ENCODE peak calls at places on chromosomes 13 and 19, in eight cellular contexts. B, O, P, W, Q, Y, F and N are unnamed samples.

GRCh38 chr19:18438331-18439024 is 545 bp upstream of the ISYNA1 start:
- DNase-seq in B (peak), O (no peak), P (peak), W (peak), Q (no peak), Y (no peak), F (no peak), N (no peak)

GRCh38 chr19:49403404-49404187 is 15.5 kb downstream of the KASH5 start:
- DNase-seq in B (no peak), O (no peak), P (peak), W (no peak), Q (no peak), Y (no peak), F (no peak), N (no peak)

GRCh38 chr13:39493966-39494365 is 109.0 kb downstream of the LHFPL6 start:
- DNase-seq in B (no peak), O (no peak), P (no peak), W (no peak), Q (peak), Y (no peak), F (no peak), N (no peak)

GRCh38 chr19:10227215-10227971 is 3.7 kb downstream of the S1PR2 start:
- DNase-seq in B (peak), O (no peak), P (no peak), W (peak), Q (no peak), Y (no peak), F (no peak), N (no peak)

GRCh38 chr13:110454227-110454859 is 107.2 kb downstream of the RAB20 start:
- DNase-seq in B (no peak), O (no peak), P (no peak), W (no peak), Q (no peak), Y (no peak), F (no peak), N (no peak)

GRCh38 chr19:49766007-49766937 is 529 bp upstream of the AP2A1 start:
- DNase-seq in B (peak), O (peak), P (peak), W (peak), Q (peak), Y (peak), F (peak), N (peak)

GRCh38 chr13:113596321-113597200 is 12.0 kb downstream of the TFDP1 start:
- DNase-seq in B (peak), O (no peak), P (no peak), W (no peak), Q (no peak), Y (peak), F (no peak), N (peak)

GRCh38 chr13:113371061-113371460 is 7.1 kb upstream of the GRTP1 start:
- DNase-seq in B (no peak), O (no peak), P (no peak), W (no peak), Q (no peak), Y (peak), F (no peak), N (peak)

GRCh38 chr19:32178841-32179410 is 166.5 kb upstream of the ZNF507 start:
- DNase-seq in B (peak), O (no peak), P (no peak), W (no peak), Q (peak), Y (no peak), F (no peak), N (peak)

GRCh38 chr19:46016426-46017094 is 6.3 kb downstream of the PGLYRP1 start:
- DNase-seq in B (peak), O (peak), P (peak), W (peak), Q (no peak), Y (peak), F (no peak), N (peak)

GRCh38 chr13:94656766-94657165 is 55.1 kb downstream of the GPR180 start:
- DNase-seq in B (no peak), O (peak), P (peak), W (no peak), Q (no peak), Y (no peak), F (no peak), N (no peak)

GRCh38 chr13:94661396-94661795 is 50.9 kb downstream of the SOX21 start:
- DNase-seq in B (no peak), O (no peak), P (no peak), W (no peak), Q (no peak), Y (no peak), F (no peak), N (no peak)

GRCh38 chr13:94660695-94661324 is 51.5 kb downstream of the SOX21 start:
- DNase-seq in B (no peak), O (peak), P (peak), W (peak), Q (no peak), Y (no peak), F (no peak), N (no peak)

GRCh38 chr13:94657167-94657566 is 55.2 kb downstream of the SOX21 start:
- DNase-seq in B (no peak), O (no peak), P (no peak), W (no peak), Q (no peak), Y (no peak), F (no peak), N (no peak)

GRCh38 chr13:94658926-94659649 is 53.3 kb downstream of the SOX21 start:
- DNase-seq in B (no peak), O (no peak), P (no peak), W (no peak), Q (no peak), Y (no peak), F (no peak), N (no peak)
- TF ChIP-seq CTCF in B (no peak), O (no peak), P (peak), W (no peak), Q (no peak), Y (no peak), F (no peak), N (no peak)

GRCh38 chr19:2027361-2027760 is 11.8 kb upstream of the BTBD2 start:
- DNase-seq in B (peak), O (no peak), P (peak), W (no peak), Q (no peak), Y (no peak), F (no peak), N (no peak)
- TF ChIP-seq CTCF in B (no peak), O (no peak), P (no peak), W (no peak), Q (peak), Y (no peak), F (no peak), N (peak)

DNA sequence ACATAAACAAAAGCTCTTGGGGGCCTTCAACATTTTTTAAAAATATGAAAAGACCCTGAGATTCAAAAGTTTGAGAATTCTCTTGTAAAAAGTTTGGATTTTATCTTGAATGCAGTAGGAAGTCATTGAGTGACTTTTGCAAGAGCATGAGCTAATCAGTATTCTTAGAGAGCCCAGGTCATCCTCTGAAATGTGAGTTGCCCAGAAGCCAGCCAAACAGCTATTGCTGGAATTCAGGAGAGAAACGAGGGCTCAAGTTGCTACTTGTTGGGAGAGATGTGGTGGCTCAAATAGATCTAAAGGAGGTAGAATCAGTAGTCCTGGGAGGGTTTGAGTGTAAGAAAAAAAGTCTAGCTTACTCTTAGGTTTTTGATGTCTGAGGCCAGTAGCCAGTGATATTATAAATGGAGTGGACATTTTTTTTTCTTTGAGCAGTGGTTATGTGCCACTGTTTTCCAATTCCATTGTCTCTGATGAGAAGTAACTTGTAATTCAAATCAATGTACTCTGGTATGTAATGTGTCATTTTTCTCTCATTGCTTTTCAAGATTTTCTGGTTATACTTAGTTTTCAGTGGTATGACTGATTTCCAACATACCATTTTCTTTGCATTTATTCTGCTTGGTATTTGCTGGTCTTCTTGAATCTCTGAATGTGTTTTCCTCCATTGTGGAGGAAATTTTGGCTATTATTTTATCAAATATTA is 30.7 kb downstream of the LMO7 start:
- DNase-seq in B (no peak), O (no peak), P (peak), W (no peak), Q (no peak), Y (no peak), F (no peak), N (no peak)
- TF ChIP-seq CTCF in B (no peak), O (no peak), P (no peak), W (no peak), Q (no peak), Y (no peak), F (no peak), N (no peak)

GRCh38 chr19:40687525-40688016 is 2.9 kb downstream of the NUMBL start:
- DNase-seq in B (peak), O (no peak), P (peak), W (peak), Q (peak), Y (peak), F (no peak), N (no peak)
- TF ChIP-seq CTCF in B (no peak), O (no peak), P (no peak), W (no peak), Q (no peak), Y (no peak), F (no peak), N (no peak)

GRCh38 chr19:55258476-55258827 is 365 bp downstream of the PPP6R1 start:
- DNase-seq in B (no peak), O (peak), P (no peak), W (no peak), Q (no peak), Y (no peak), F (no peak), N (no peak)

GRCh38 chr19:55257461-55258411 is 1.1 kb downstream of the PPP6R1 start:
- DNase-seq in B (no peak), O (no peak), P (no peak), W (no peak), Q (no peak), Y (no peak), F (no peak), N (no peak)

GRCh38 chr19:55259540-55260210 is 858 bp upstream of the PPP6R1 start:
- DNase-seq in B (no peak), O (no peak), P (no peak), W (no peak), Q (no peak), Y (no peak), F (no peak), N (no peak)

GRCh38 chr19:55256562-55257460 is 2.0 kb downstream of the PPP6R1 start:
- DNase-seq in B (no peak), O (no peak), P (no peak), W (no peak), Q (no peak), Y (no peak), F (no peak), N (no peak)

GRCh38 chr19:55258828-55259539 is at the start of gene PPP6R1:
- DNase-seq in B (peak), O (peak), P (peak), W (peak), Q (peak), Y (peak), F (peak), N (peak)
- TF ChIP-seq CTCF in B (no peak), O (no peak), P (no peak), W (no peak), Q (no peak), Y (no peak), F (peak), N (no peak)

GRCh38 chr19:48171584-48172170 is 1.2 kb downstream of the ZSWIM9 start:
- DNase-seq in B (no peak), O (no peak), P (no peak), W (no peak), Q (no peak), Y (no peak), F (no peak), N (no peak)

GRCh38 chr19:48170817-48171347 is 402 bp downstream of the ZSWIM9 start:
- DNase-seq in B (no peak), O (no peak), P (no peak), W (no peak), Q (no peak), Y (no peak), F (no peak), N (no peak)

GRCh38 chr19:48168689-48169088 is 1.5 kb downstream of the LIG1 start:
- DNase-seq in B (no peak), O (no peak), P (no peak), W (no peak), Q (no peak), Y (no peak), F (no peak), N (no peak)

GRCh38 chr19:48169585-48169973 is 565 bp downstream of the LIG1 start:
- DNase-seq in B (peak), O (peak), P (peak), W (peak), Q (peak), Y (peak), F (peak), N (peak)

DNA sequence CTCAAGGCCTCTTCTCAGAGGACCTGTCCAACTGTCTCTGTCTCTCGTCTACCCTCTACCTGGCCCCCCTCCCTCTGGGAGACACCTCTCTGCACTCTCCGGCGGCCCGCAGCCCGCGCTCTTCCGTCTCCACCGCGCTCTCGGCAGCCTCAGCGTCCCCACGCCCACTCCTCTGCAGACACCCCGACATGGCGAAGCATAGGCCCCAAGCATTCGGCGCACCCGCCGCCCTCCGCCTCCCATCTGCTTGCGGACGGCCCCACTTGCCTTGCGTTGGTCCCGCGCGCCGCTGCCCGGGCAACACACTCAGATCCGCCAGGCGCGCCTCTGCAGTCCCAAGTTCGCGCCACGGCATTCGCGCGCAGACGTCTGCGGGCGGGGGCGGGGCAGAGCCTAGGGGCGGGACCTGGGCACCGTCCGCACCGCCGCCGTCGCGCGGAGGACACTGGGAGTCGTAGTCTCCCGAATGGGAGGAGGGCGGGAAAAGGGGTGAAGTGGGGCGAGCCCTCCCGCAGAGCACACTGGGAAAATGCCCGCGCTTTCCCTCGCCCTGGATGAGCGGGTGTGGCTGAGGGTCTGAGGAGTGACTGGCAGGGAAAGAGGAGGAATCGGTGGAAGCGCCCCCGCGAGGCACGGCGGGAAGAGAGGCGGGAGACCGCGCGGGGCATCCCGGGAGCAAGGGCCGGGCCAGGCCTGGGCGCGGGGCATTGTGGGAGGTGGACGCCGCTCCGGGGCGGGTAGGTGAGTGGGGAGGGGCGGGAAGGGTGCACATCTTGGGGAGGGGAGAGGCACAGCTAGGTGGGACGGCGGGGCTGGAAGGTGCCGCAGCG is at the start of the genes LIG1 and ZSWIM9:
- DNase-seq in B (peak), O (peak), P (peak), W (peak), Q (peak), Y (peak), F (peak), N (peak)
- TF ChIP-seq CTCF in B (no peak), O (peak), P (peak), W (peak), Q (no peak), Y (no peak), F (peak), N (peak)

GRCh38 chr19:15871570-15871969 is 26.3 kb downstream of the CYP4F2 start:
- DNase-seq in B (no peak), O (peak), P (no peak), W (peak), Q (no peak), Y (no peak), F (no peak), N (no peak)
- TF ChIP-seq CTCF in B (no peak), O (no peak), P (no peak), W (no peak), Q (no peak), Y (no peak), F (no peak), N (no peak)

GRCh38 chr13:50512602-50513527 is 330.6 kb downstream of the DLEU7 start:
- DNase-seq in B (peak), O (peak), P (peak), W (peak), Q (no peak), Y (peak), F (peak), N (no peak)
- TF ChIP-seq CTCF in B (no peak), O (no peak), P (peak), W (no peak), Q (peak), Y (no peak), F (no peak), N (peak)

GRCh38 chr19:44579663-44580365 is 33.5 kb upstream of the IGSF23 start:
- DNase-seq in B (peak), O (no peak), P (no peak), W (no peak), Q (no peak), Y (no peak), F (no peak), N (no peak)

GRCh38 chr19:44581288-44581687 is 32.1 kb upstream of the IGSF23 start:
- DNase-seq in B (peak), O (no peak), P (no peak), W (no peak), Q (no peak), Y (no peak), F (no peak), N (no peak)

GRCh38 chr19:44585371-44586141 is 27.8 kb upstream of the IGSF23 start:
- DNase-seq in B (peak), O (no peak), P (peak), W (no peak), Q (no peak), Y (no peak), F (no peak), N (no peak)

GRCh38 chr19:44580366-44580895 is 32.9 kb upstream of the IGSF23 start:
- DNase-seq in B (peak), O (no peak), P (no peak), W (no peak), Q (no peak), Y (no peak), F (no peak), N (no peak)

DNA sequence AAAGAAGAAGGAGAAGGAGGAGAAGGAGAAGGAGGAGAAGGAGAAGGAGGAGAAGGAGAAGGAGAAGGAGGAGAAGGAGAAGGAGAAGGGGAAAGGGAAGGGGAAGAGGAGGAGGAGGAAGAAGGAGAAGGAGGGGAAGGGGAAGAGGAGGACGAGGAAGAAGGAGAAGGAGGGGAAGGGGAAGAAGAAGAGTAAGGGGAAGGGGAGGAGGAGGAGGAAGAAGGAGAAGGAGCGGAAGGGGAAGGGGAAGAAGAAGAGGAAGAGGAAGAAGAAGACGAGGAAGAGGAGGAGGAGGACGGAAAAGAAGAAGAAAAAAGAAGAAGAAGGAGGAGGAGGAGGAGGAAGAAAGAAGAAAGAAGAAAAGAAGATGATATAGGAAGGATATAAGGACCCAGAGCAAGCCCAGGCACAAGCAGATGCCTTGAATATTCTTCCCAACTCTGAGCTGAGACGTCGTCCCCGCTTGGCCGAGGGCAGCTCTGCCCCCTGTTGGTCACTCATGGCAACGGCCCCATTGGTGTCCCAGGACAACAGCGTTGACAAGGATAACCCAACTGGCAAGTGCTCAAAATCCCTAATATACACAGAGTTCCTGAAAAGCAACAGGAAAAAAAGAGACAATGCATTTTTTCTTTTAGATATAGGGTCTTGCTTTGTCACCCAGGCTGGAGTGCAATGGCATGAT is 30.6 kb upstream of the IGSF23 start:
- DNase-seq in B (peak), O (peak), P (no peak), W (peak), Q (no peak), Y (no peak), F (no peak), N (no peak)
- TF ChIP-seq CTCF in B (peak), O (peak), P (peak), W (peak), Q (peak), Y (no peak), F (no peak), N (peak)

GRCh38 chr13:98697833-98698232 is 54.6 kb downstream of the SLC15A1 start:
- DNase-seq in B (no peak), O (no peak), P (no peak), W (no peak), Q (no peak), Y (no peak), F (no peak), N (peak)
- TF ChIP-seq CTCF in B (no peak), O (no peak), P (no peak), W (no peak), Q (no peak), Y (no peak), F (no peak), N (no peak)